ENCODE peak calls at places on chromosome 12, in eight cellular contexts. P is stomach, E is H1, I is A549, J is ovary, A is SK-N-SH, Z is K562, Y is tibial nerve. X is an unnamed sample.
A peak's percentile ranks its signal among the peaks of the same experiment; 100 is the strongest.

GRCh38 chr12:2722806-2723205 is 72.0 kb upstream of the FKBP4 start:
- DNase-seq in A (no peak), P (peak; percentile 34), J (no peak), Z (no peak), E (no peak), I (no peak), Y (no peak), X (no peak)

GRCh38 chr12:51533799-51534198 is 57.2 kb upstream of the SCN8A start:
- DNase-seq in Z (no peak), P (no peak), Y (no peak), I (peak; percentile 46), A (no peak), J (no peak), E (no peak), X (no peak)

GRCh38 chr12:13702401-13702800 is 279.0 kb downstream of the GRIN2B start:
- DNase-seq in A (no peak), I (no peak), E (no peak), J (no peak), Z (no peak), Y (no peak), P (no peak), X (no peak)

GRCh38 chr12:129075451-129076208 is 222.4 kb downstream of the GLT1D1 start:
- DNase-seq in E (no peak), A (no peak), Z (no peak), I (no peak), J (no peak), Y (no peak), P (no peak), X (no peak)

GRCh38 chr12:127785535-127785934 is 481.4 kb upstream of the TMEM132C start:
- DNase-seq in J (no peak), P (no peak), Z (no peak), I (no peak), A (no peak), E (no peak), Y (no peak), X (no peak)

GRCh38 chr12:24996820-24997219 is 47.9 kb upstream of the BCAT1 start:
- DNase-seq in Y (no peak), A (no peak), Z (no peak), J (no peak), I (no peak), E (no peak), P (no peak), X (no peak)

GRCh38 chr12:106118-106561 is 39.6 kb downstream of the IQSEC3 start:
- DNase-seq in I (peak; percentile 25), A (no peak), P (no peak), Z (no peak), E (no peak), Y (no peak), J (no peak), X (peak; percentile 50)

GRCh38 chr12:112236386-112236785 is 111.0 kb downstream of the TRAFD1 start:
- DNase-seq in E (no peak), I (no peak), Y (no peak), Z (no peak), A (no peak), J (no peak), P (no peak), X (no peak)

GRCh38 chr12:5587701-5588100 is 155.8 kb downstream of the NTF3 start:
- DNase-seq in Z (no peak), I (no peak), J (no peak), P (no peak), E (no peak), Y (no peak), A (no peak), X (no peak)

GRCh38 chr12:126727656-126728055 is 1539.3 kb upstream of the TMEM132C start:
- DNase-seq in Y (no peak), I (no peak), Z (no peak), E (peak; percentile 65), J (no peak), P (no peak), A (no peak), X (no peak)

GRCh38 chr12:122865268-122866231 is 30.3 kb downstream of the HIP1R start:
- DNase-seq in Z (peak; percentile 39), P (peak; percentile 83), A (peak; percentile 79), E (no peak), J (peak; percentile 40), I (peak; percentile 64), Y (no peak), X (peak; percentile 67)

GRCh38 chr12:72074065-72074464 is 135.4 kb downstream of the TPH2 start:
- DNase-seq in P (no peak), Y (no peak), J (no peak), I (no peak), A (no peak), Z (no peak), E (no peak), X (no peak)

GRCh38 chr12:99284161-99284560 is 363.4 kb upstream of the GARIN6 start:
- DNase-seq in J (no peak), Y (no peak), Z (no peak), A (no peak), P (no peak), I (no peak), E (no peak), X (no peak)

GRCh38 chr12:99282086-99282485 is 365.5 kb upstream of the GARIN6 start:
- DNase-seq in J (no peak), E (no peak), P (no peak), Z (no peak), Y (no peak), A (no peak), I (no peak), X (no peak)

GRCh38 chr12:99278899-99279298 is 368.7 kb upstream of the GARIN6 start:
- DNase-seq in Z (no peak), I (no peak), Y (no peak), A (no peak), E (no peak), P (no peak), J (no peak), X (no peak)

GRCh38 chr12:99282670-99283069 is 364.9 kb upstream of the GARIN6 start:
- DNase-seq in Z (no peak), A (no peak), I (no peak), J (no peak), P (no peak), E (no peak), Y (no peak), X (no peak)

GRCh38 chr12:99281277-99281676 is 366.3 kb upstream of the GARIN6 start:
- DNase-seq in Z (no peak), Y (no peak), I (no peak), P (no peak), E (no peak), J (no peak), A (no peak), X (no peak)
- TF ChIP-seq CTCF in Z (no peak), Y (no peak), I (no peak), P (no peak), E (no peak), J (no peak), A (no peak), X (no peak)

GRCh38 chr12:131116437-131117117 is 162.9 kb downstream of the ADGRD1 start:
- DNase-seq in A (peak; percentile 66), E (peak; percentile 75), Y (no peak), I (peak; percentile 36), P (no peak), Z (no peak), J (no peak), X (peak; percentile 73)
- H3K27ac ChIP-seq in A (no peak overlapping the region), E (no peak overlapping the region), Y (peak overlapping the region; percentile 76), I (no peak overlapping the region), P (peak overlapping the region; percentile 19), Z (no peak overlapping the region), J (no peak overlapping the region), X (peak overlapping the region; percentile 36)

GRCh38 chr12:47097276-47097896 is 17.6 kb upstream of the AMIGO2 start:
- DNase-seq in I (peak; percentile 83), Y (no peak), A (no peak), E (no peak), J (no peak), P (no peak), Z (no peak), X (no peak)
- TF ChIP-seq EP300 in I (peak; percentile 23), Y (no peak), A (no peak), E (no peak), J (no peak), P (no peak), Z (no peak), X (no peak)

DNA sequence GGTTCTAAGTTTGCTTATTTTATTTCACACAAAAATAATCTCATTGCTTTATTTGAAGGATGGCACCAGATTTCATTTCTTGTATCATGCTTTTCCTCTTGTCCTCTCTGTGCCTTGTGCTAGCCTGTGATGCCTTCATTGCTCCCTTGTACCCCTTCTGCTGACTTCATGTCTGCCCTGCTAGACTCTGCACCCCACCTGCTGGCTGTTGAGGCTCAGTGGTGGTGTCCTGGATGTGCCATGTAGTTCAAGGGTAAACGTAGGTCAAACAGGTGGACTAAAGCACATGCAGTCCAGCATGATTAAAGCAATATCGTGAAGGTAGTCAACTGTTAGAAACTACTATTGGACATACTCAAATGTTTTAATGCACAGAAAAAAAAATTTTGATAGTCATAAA is 21.6 kb downstream of the MRPS35 start:
- DNase-seq in J (no peak), E (no peak), Z (no peak), Y (no peak), I (peak; percentile 42), A (no peak), P (peak; percentile 32), X (no peak)
- TF ChIP-seq CTCF in J (no peak), E (peak; percentile 60), Z (peak; percentile 44), Y (no peak), I (no peak), A (peak; percentile 45), P (peak; percentile 7), X (no peak)

X was measured in sigmoid colon.